ENCODE peak calls at places on chromosomes 13 and 19, in eight cellular contexts. U is heart left ventricle, R is astrocyte, Q is fibroblast of mammary gland, P is dorsolateral prefrontal cortex, M is psoas muscle, A is ovary, D is progenitor cell of endocrine pancreas. Z is an unnamed sample.

GRCh38 chr19:42606660-42607351 is 12.1 kb upstream of the CEACAM8 start:
- DNase-seq in U (peak), R (no peak), Q (peak), P (peak), M (peak), A (no peak), D (no peak), Z (peak)

GRCh38 chr19:47707135-47707925 is 5.9 kb upstream of the EHD2 start:
- DNase-seq in U (peak), R (peak), Q (peak), P (peak), M (peak), A (no peak), D (peak), Z (peak)

GRCh38 chr13:94534171-94534570 is 54.7 kb upstream of the DCT start:
- DNase-seq in U (no peak), R (peak), Q (peak), P (no peak), M (no peak), A (no peak), D (no peak), Z (no peak)

GRCh38 chr13:28475916-28476725 is 18.8 kb downstream of the FLT1 start:
- DNase-seq in U (no peak), R (peak), Q (peak), P (no peak), M (no peak), A (no peak), D (no peak), Z (no peak)

GRCh38 chr19:38664503-38665211 is 17.2 kb downstream of the ACTN4 start:
- DNase-seq in U (peak), R (no peak), Q (no peak), P (no peak), M (no peak), A (no peak), D (no peak), Z (no peak)

GRCh38 chr13:96082640-96083039 is 7.3 kb upstream of the HS6ST3 start:
- DNase-seq in U (no peak), R (no peak), Q (peak), P (no peak), M (no peak), A (no peak), D (no peak), Z (no peak)

GRCh38 chr19:2782357-2782935 is 627 bp downstream of the SGTA start:
- DNase-seq in U (no peak), R (no peak), Q (no peak), P (no peak), M (no peak), A (no peak), D (no peak), Z (no peak)

GRCh38 chr19:11269408-11269807 is 7.1 kb upstream of the DOCK6 start:
- DNase-seq in U (no peak), R (peak), Q (peak), P (no peak), M (no peak), A (no peak), D (no peak), Z (no peak)

GRCh38 chr19:10683064-10683426 is 18.2 kb upstream of the QTRT1 start:
- DNase-seq in U (no peak), R (no peak), Q (no peak), P (no peak), M (no peak), A (no peak), D (no peak), Z (no peak)

GRCh38 chr13:112819816-112820215 is 130.0 kb downstream of the ATP11A start:
- DNase-seq in U (no peak), R (no peak), Q (no peak), P (no peak), M (no peak), A (no peak), D (no peak), Z (no peak)

GRCh38 chr19:18650048-18650435 is 13.2 kb downstream of the KLHL26 start:
- DNase-seq in U (no peak), R (no peak), Q (peak), P (no peak), M (peak), A (peak), D (no peak), Z (no peak)

GRCh38 chr19:16541526-16542044 is 652 bp downstream of the CHERP start:
- DNase-seq in U (no peak), R (no peak), Q (peak), P (no peak), M (no peak), A (no peak), D (no peak), Z (no peak)

GRCh38 chr19:49150106-49150943 is 4.9 kb downstream of the HRC start:
- DNase-seq in U (peak), R (peak), Q (peak), P (peak), M (peak), A (peak), D (peak), Z (peak)

DNA sequence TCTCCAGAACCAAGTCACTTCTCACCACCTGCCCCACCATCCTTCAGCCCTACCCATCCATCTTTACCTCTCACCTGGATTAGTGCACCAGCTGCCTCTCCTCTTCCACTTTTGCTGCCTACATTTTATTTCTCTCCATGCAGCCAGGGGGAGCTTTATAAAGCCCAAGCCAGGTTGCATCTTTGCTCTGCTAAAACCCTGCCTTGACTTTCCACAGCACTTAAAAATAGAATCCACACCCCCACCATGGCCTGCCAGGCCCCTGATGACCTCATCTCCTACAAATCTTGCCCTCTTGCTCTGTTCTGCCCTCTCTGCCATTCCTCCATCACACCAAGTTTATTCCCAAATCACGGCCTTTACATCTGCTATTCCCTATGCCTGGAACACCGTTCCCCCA is 1.8 kb downstream of the HOOK2 start:
- DNase-seq in U (peak), R (no peak), Q (peak), P (no peak), M (no peak), A (no peak), D (no peak), Z (no peak)
- TF ChIP-seq CTCF in U (peak), R (peak), Q (peak), P (no peak), M (peak), A (no peak), D (no peak), Z (peak)

GRCh38 chr19:55058781-55059610 is 4.0 kb downstream of the RDH13 start:
- DNase-seq in U (no peak), R (no peak), Q (no peak), P (no peak), M (no peak), A (no peak), D (no peak), Z (no peak)
- TF ChIP-seq CTCF in U (no peak), R (no peak), Q (no peak), P (no peak), M (no peak), A (no peak), D (no peak), Z (no peak)

GRCh38 chr13:42883771-42884170 is 102.4 kb downstream of the FAM216B start:
- DNase-seq in U (no peak), R (peak), Q (peak), P (no peak), M (no peak), A (no peak), D (no peak), Z (no peak)
- TF ChIP-seq CTCF in U (peak), R (no peak), Q (peak), P (no peak), M (peak), A (no peak), D (no peak), Z (no peak)

DNA sequence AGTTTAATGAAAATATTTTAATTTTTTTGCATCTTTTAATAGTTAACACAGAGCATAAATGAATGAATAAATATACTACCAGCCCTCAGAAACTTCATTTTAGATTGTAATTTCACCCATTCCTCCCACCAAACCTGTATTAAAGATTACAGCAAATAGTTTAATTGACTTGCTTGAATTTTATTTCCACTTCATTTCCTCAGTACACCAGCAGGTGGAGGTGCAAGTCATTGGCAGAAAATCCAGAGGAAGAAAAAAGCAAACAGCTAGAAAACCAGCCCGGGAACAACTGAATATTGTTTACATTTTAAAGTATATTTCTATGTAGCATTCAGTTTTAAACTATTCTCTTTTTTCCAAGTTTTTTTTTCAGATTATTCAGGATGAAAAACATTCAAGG is 177.8 kb downstream of the OLFM4 start:
- DNase-seq in U (no peak), R (no peak), Q (peak), P (no peak), M (no peak), A (no peak), D (no peak), Z (no peak)
- TF ChIP-seq CTCF in U (no peak), R (peak), Q (peak), P (peak), M (no peak), A (no peak), D (peak), Z (no peak)

DNA sequence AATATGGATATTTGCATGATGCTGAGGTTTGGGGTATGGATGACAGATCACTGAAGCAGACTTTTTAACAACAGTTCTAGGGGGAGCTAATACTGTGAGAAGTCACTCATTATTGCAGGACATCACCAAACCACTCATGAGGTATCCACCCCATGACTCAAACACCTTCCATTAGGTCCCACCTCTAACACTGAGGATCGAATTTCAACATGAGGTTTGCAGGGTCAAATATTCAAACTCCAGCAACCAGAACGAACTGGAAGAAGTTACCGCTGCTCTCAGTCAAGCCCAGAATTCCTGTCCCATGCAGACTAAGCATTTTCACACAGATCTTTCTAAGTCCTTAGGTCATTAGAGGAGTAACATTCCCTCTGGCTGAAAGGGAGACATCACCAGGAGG is 758.9 kb downstream of the UQCRFS1 start:
- DNase-seq in U (no peak), R (peak), Q (no peak), P (no peak), M (no peak), A (no peak), D (no peak), Z (no peak)
- TF ChIP-seq CTCF in U (no peak), R (no peak), Q (no peak), P (no peak), M (no peak), A (no peak), D (no peak), Z (no peak)

GRCh38 chr13:52847682-52848432 is 583 bp downstream of the PCDH8 start:
- DNase-seq in U (no peak), R (no peak), Q (no peak), P (no peak), M (no peak), A (no peak), D (no peak), Z (no peak)

GRCh38 chr13:52846567-52847321 is 1.7 kb downstream of the PCDH8 start:
- DNase-seq in U (peak), R (peak), Q (peak), P (peak), M (peak), A (no peak), D (peak), Z (peak)

GRCh38 chr13:52847322-52847681 is 1.1 kb downstream of the PCDH8 start:
- DNase-seq in U (no peak), R (no peak), Q (no peak), P (no peak), M (no peak), A (no peak), D (no peak), Z (no peak)

GRCh38 chr13:52845334-52845761 is 3.1 kb downstream of the PCDH8 start:
- DNase-seq in U (no peak), R (no peak), Q (no peak), P (no peak), M (no peak), A (no peak), D (peak), Z (no peak)

GRCh38 chr13:52845766-52846566 is 2.5 kb downstream of the PCDH8 start:
- DNase-seq in U (no peak), R (no peak), Q (no peak), P (peak), M (peak), A (no peak), D (peak), Z (peak)
- TF ChIP-seq CTCF in U (no peak), R (no peak), Q (no peak), P (no peak), M (no peak), A (no peak), D (peak), Z (no peak)

DNA sequence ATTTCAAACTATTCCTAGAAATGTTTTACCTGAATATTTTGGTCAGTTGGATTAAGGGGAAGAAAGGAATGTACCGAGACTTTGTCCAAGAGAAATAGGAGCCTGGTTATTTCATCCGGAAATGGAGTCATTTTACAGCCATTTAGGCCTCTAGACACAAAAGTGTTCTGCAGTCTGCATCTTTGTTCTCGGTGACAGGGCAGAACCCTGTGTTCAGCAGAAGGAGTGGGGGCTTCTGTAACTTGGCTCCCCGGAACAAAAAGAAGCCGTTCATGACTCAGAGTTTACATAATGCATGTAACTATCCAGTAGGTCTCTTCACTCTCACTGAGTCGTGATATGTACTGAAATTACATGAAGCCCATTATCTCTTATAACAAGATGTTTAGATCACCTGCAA is 21.6 kb upstream of the FNDC3A start:
- DNase-seq in U (no peak), R (peak), Q (peak), P (no peak), M (no peak), A (no peak), D (no peak), Z (no peak)
- TF ChIP-seq CTCF in U (no peak), R (no peak), Q (no peak), P (no peak), M (no peak), A (no peak), D (no peak), Z (no peak)

GRCh38 chr19:13082192-13083007 is 20.3 kb downstream of the LYL1 start:
- DNase-seq in U (peak), R (peak), Q (peak), P (no peak), M (no peak), A (no peak), D (no peak), Z (no peak)
- TF ChIP-seq CTCF in U (peak), R (peak), Q (peak), P (no peak), M (peak), A (no peak), D (no peak), Z (no peak)

GRCh38 chr13:77477299-77477848 is 58.1 kb upstream of the SCEL start:
- DNase-seq in U (no peak), R (peak), Q (peak), P (no peak), M (no peak), A (no peak), D (no peak), Z (no peak)

GRCh38 chr13:77480071-77480470 is 55.4 kb upstream of the SCEL start:
- DNase-seq in U (no peak), R (no peak), Q (peak), P (no peak), M (no peak), A (no peak), D (no peak), Z (no peak)

GRCh38 chr13:77479326-77479725 is 56.2 kb upstream of the SCEL start:
- DNase-seq in U (no peak), R (no peak), Q (no peak), P (no peak), M (no peak), A (no peak), D (no peak), Z (no peak)

GRCh38 chr13:77476456-77476855 is 59.0 kb upstream of the SCEL start:
- DNase-seq in U (no peak), R (no peak), Q (no peak), P (no peak), M (no peak), A (no peak), D (no peak), Z (no peak)

DNA sequence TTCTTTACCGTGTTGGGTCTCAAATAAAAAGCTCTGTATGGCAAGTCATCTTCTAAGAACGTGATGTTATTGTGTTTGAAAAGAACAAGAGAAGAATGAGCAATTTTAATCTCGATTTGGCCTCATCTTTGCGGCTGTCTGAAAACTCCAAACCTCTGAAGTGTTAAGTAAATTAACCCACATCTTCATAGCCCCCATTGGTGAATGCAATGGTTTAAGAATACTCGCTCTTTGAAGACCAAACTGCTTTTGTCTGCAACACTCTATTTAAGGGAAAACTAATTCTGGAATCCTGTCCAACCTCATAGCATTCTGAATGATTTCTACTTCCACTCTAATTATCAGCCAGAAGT is 56.9 kb upstream of the SCEL start:
- DNase-seq in U (no peak), R (no peak), Q (no peak), P (no peak), M (no peak), A (no peak), D (no peak), Z (no peak)
- TF ChIP-seq CTCF in U (no peak), R (no peak), Q (no peak), P (no peak), M (no peak), A (no peak), D (peak), Z (no peak)